ENCODE peak calls at places on chromosomes 1 and 21, in six cellular contexts. H is mesothelial cell of epicardium, R is BJ, Z is fibroblast of villous mesenchyme, S is lung, B is PC-3. C is an unnamed sample.

GRCh38 chr1:115164484-115164883 is 75.2 kb upstream of the TSPAN2 start:
- DNase-seq in B (no peak), S (no peak), H (no peak), Z (no peak), R (no peak), C (no peak)

GRCh38 chr1:76950306-76950705 is 83.0 kb downstream of the ST6GALNAC5 start:
- DNase-seq in B (peak; percentile 43), Z (no peak), R (no peak), H (no peak), S (no peak), C (no peak)

GRCh38 chr21:34997295-34997694 is 51.8 kb downstream of the RUNX1 start:
- DNase-seq in H (no peak), B (no peak), Z (no peak), R (no peak), S (no peak), C (no peak)

GRCh38 chr1:10751561-10752085 is 44.8 kb downstream of the CASZ1 start:
- DNase-seq in H (no peak), Z (no peak), B (no peak), R (no peak), S (no peak), C (no peak)

GRCh38 chr21:26095131-26095530 is 75.4 kb downstream of the APP start:
- DNase-seq in Z (no peak), R (no peak), H (no peak), B (no peak), S (no peak), C (no peak)

GRCh38 chr1:83516369-83516768 is 482.6 kb downstream of the TTLL7 start:
- DNase-seq in Z (peak; percentile 18), R (peak; percentile 75), H (no peak), S (no peak), B (no peak), C (no peak)

GRCh38 chr1:28506907-28507246 is 1.0 kb downstream of the RCC1 start:
- DNase-seq in Z (no peak), H (no peak), S (no peak), B (no peak), R (no peak), C (no peak)

GRCh38 chr1:204828352-204828850 is 42.3 kb upstream of the NFASC start:
- DNase-seq in Z (peak; percentile 12), R (no peak), B (peak; percentile 86), S (no peak), H (peak; percentile 48), C (peak; percentile 79)

GRCh38 chr1:204192589-204193352 is 3.5 kb downstream of the KISS1 start:
- DNase-seq in B (no peak), S (no peak), R (no peak), H (no peak), Z (no peak), C (no peak)

GRCh38 chr1:43493661-43494450 is 36.8 kb upstream of the PTPRF start:
- DNase-seq in R (no peak), Z (peak; percentile 83), B (no peak), S (no peak), H (no peak), C (no peak)

GRCh38 chr1:30719406-30720270 is 3.7 kb downstream of the MATN1 start:
- DNase-seq in R (no peak), Z (no peak), H (no peak), B (peak; percentile 76), S (no peak), C (no peak)

GRCh38 chr1:74935446-74935845 is 198.7 kb upstream of the LHX8 start:
- DNase-seq in Z (no peak), H (no peak), R (no peak), S (no peak), B (no peak), C (no peak)

GRCh38 chr21:32099812-32100416 is 178.9 kb downstream of the MIS18A start:
- DNase-seq in R (no peak), S (no peak), B (no peak), H (no peak), Z (no peak), C (no peak)

GRCh38 chr1:24141311-24141997 is 1.5 kb downstream of the IL22RA1 start:
- DNase-seq in R (no peak), Z (peak; percentile 17), H (no peak), B (no peak), S (no peak), C (no peak)

GRCh38 chr1:116679828-116680628 is 12.5 kb upstream of the IGSF3 start:
- DNase-seq in R (no peak), H (no peak), B (no peak), S (no peak), Z (no peak), C (no peak)

GRCh38 chr1:145855426-145855948 is 3.4 kb downstream of the PIAS3 start:
- DNase-seq in S (no peak), B (no peak), Z (no peak), R (no peak), H (no peak), C (no peak)

GRCh38 chr1:94542088-94542671 is 621 bp upstream of the F3 start:
- DNase-seq in Z (peak; percentile 89), B (peak; percentile 12), H (no peak), R (no peak), S (peak; percentile 35), C (no peak)

GRCh38 chr1:101820080-101820479 is 176.6 kb downstream of the OLFM3 start:
- DNase-seq in R (no peak), B (peak; percentile 57), H (no peak), Z (peak; percentile 1), S (no peak), C (peak; percentile 2)

GRCh38 chr1:103790172-103790571 is 40.5 kb downstream of the AMY1C start:
- DNase-seq in R (no peak), Z (no peak), H (no peak), S (no peak), B (no peak), C (no peak)

GRCh38 chr1:103783944-103784377 is 34.3 kb downstream of the AMY1C start:
- DNase-seq in R (no peak), Z (no peak), S (no peak), H (no peak), B (no peak), C (no peak)

GRCh38 chr1:103788377-103788776 is 38.7 kb downstream of the AMY1C start:
- DNase-seq in R (no peak), Z (peak; percentile 0), B (peak; percentile 60), S (no peak), H (no peak), C (no peak)
- TF ChIP-seq CTCF in R (no peak), Z (no peak), B (peak; percentile 67), S (no peak), H (no peak), C (peak; percentile 19)

DNA sequence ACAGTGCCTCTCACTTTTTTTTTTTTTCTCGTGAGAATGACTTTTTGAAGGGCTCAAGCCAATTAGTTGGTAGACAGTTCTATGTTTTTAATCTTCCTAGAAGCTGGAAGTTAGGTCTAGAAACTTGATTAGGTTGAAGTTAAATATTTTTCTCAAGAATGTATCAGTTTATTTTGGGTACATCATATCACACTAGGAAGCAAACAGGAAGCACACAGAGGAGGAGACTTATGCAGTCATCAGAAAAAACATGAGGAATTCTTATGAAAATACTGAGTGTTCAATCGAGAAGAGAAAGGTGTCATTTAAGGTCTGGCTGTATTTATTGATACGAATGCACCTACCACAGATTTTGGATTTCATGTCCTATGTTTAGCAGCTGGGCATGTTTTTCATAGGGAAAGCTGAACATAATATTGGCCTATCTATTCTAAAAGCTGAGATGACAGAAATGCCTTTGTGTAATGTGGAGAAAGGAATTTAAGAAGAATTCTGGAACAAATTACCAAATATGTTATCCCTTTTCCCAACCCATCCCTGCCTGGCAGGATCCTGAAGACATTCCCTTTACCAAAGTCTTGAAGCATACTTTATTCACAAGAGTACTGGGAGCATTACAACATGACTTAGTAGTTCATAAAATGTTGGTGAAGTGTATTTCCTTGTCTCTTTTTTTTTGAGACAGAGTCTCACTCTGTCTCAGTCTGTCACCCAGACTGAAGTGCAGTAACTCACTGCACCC is 17.5 kb upstream of the ZFP69B start:
- DNase-seq in R (peak; percentile 15), B (no peak), Z (no peak), S (no peak), H (no peak), C (no peak)
- TF ChIP-seq CTCF in R (no peak), B (no peak), Z (no peak), S (no peak), H (no peak), C (no peak)

GRCh38 chr1:79197421-79197820 is 190.9 kb upstream of the ADGRL4 start:
- DNase-seq in R (no peak), H (no peak), Z (peak; percentile 42), S (no peak), B (peak; percentile 45), C (no peak)
- TF ChIP-seq CTCF in R (no peak), H (no peak), Z (peak; percentile 39), S (peak; percentile 20), B (peak; percentile 59), C (no peak)

GRCh38 chr1:13948851-13949490 is 249.0 kb downstream of the PRDM2 start:
- DNase-seq in H (no peak), R (no peak), Z (peak; percentile 35), B (no peak), S (no peak), C (no peak)

GRCh38 chr1:13951793-13952751 is 252.1 kb downstream of the PRDM2 start:
- DNase-seq in Z (no peak), B (no peak), S (no peak), R (no peak), H (no peak), C (no peak)

GRCh38 chr1:13949571-13949970 is 249.6 kb downstream of the PRDM2 start:
- DNase-seq in H (no peak), B (no peak), Z (no peak), R (no peak), S (no peak), C (no peak)

GRCh38 chr1:13948396-13948795 is 248.4 kb downstream of the PRDM2 start:
- DNase-seq in B (no peak), H (no peak), Z (no peak), S (no peak), R (no peak), C (no peak)

GRCh38 chr1:13950637-13951036 is 250.6 kb downstream of the PRDM2 start:
- DNase-seq in B (no peak), R (no peak), S (no peak), H (no peak), Z (no peak), C (no peak)
- TF ChIP-seq CTCF in B (peak; percentile 37), R (no peak), S (no peak), H (peak; percentile 11), Z (no peak), C (no peak)

GRCh38 chr1:2046225-2046917 is 3.8 kb upstream of the PRKCZ start:
- DNase-seq in H (no peak), S (peak; percentile 83), B (peak; percentile 85), R (no peak), Z (peak; percentile 13), C (peak; percentile 43)
- TF ChIP-seq CTCF in H (peak; percentile 33), S (peak; percentile 37), B (peak; percentile 98), R (peak; percentile 73), Z (peak; percentile 68), C (peak; percentile 71)

DNA sequence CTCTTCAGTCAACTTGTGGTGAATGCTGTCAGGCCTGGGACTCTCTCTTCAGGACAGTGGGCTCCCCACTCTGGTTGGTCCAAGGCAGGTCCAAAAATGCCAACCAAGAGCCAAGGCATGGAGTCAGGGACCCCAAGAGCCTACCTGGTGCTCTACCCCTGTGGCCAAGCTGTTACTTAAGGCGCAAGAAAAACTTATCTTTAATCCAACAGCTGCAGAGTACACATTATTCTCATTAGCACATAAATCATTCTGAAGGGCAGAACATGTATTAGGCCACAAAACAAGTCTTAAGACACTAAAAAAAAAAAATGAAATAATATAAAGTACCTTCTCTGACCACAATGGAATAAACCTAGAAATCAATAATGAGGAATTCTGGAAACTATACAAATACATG is 65.7 kb downstream of the FAF1 start:
- DNase-seq in B (no peak), Z (peak; percentile 11), R (no peak), S (no peak), H (no peak), C (no peak)
- TF ChIP-seq CTCF in B (no peak), Z (no peak), R (no peak), S (no peak), H (no peak), C (no peak)